ENCODE peak calls at places on chromosome 20, in four cellular contexts. B, U, A and N are unnamed samples.

GRCh38 chr20:62710886-62711702 is 2.5 kb downstream of the NTSR1 start:
- DNase-seq in B (peak; percentile 82), U (no peak), A (no peak), N (no peak)

GRCh38 chr20:47274449-47275108 is 81.9 kb downstream of the ZMYND8 start:
- DNase-seq in B (peak; percentile 94), U (no peak), A (no peak), N (peak; percentile 97)

GRCh38 chr20:878511-879307 is 37.4 kb downstream of the ANGPT4 start:
- DNase-seq in B (peak; percentile 40), U (no peak), A (no peak), N (peak; percentile 11)

GRCh38 chr20:43243672-43244269 is 54.1 kb upstream of the PTPRT start:
- DNase-seq in B (peak; percentile 16), U (no peak), A (no peak), N (no peak)

GRCh38 chr20:5822569-5822968 is 72.4 kb downstream of the SHLD1 start:
- DNase-seq in B (no peak), U (no peak), A (no peak), N (no peak)

GRCh38 chr20:23156170-23156841 is 70.2 kb upstream of the CD93 start:
- DNase-seq in B (peak; percentile 78), U (no peak), A (no peak), N (peak; percentile 84)

GRCh38 chr20:7744411-7744810 is 195.8 kb downstream of the HAO1 start:
- DNase-seq in B (no peak), U (no peak), A (no peak), N (peak; percentile 90)

GRCh38 chr20:53409177-53409576 is 184.5 kb downstream of the ZNF217 start:
- DNase-seq in B (no peak), U (no peak), A (no peak), N (peak; percentile 4)

GRCh38 chr20:50783903-50784302 is 11.0 kb upstream of the BCAS4 start:
- DNase-seq in B (no peak), U (no peak), A (no peak), N (no peak)

GRCh38 chr20:49100934-49101333 is 54.8 kb downstream of the CSE1L start:
- DNase-seq in B (no peak), U (no peak), A (no peak), N (no peak)

GRCh38 chr20:24989162-24989561 is 3.4 kb downstream of the APMAP start:
- DNase-seq in B (no peak), U (peak; percentile 54), A (no peak), N (no peak)

GRCh38 chr20:57263767-57264150 is 2.7 kb downstream of the BMP7 start:
- DNase-seq in B (no peak), U (no peak), A (no peak), N (no peak)

GRCh38 chr20:57451759-57452661 is 60.8 kb downstream of the RBM38 start:
- DNase-seq in B (no peak), U (no peak), A (no peak), N (no peak)

GRCh38 chr20:22449115-22449973 is 135.0 kb downstream of the FOXA2 start:
- DNase-seq in B (no peak), U (peak; percentile 28), A (no peak), N (no peak)

GRCh38 chr20:36214684-36215256 is 21.5 kb upstream of the AAR2 start:
- DNase-seq in B (peak; percentile 56), U (peak; percentile 29), A (no peak), N (peak; percentile 16)

GRCh38 chr20:35280523-35280922 is 2.6 kb upstream of the MMP24OS start:
- DNase-seq in B (no peak), U (no peak), A (no peak), N (no peak)

GRCh38 chr20:44370639-44371218 is 15.2 kb downstream of the HNF4A start:
- DNase-seq in B (no peak), U (no peak), A (no peak), N (no peak)

GRCh38 chr20:60559462-60559861 is 601.2 kb downstream of the CDH26 start:
- DNase-seq in B (no peak), U (no peak), A (no peak), N (no peak)

GRCh38 chr20:37534401-37535157 is 6.9 kb upstream of the BLCAP start:
- DNase-seq in B (peak; percentile 87), U (peak; percentile 87), A (no peak), N (peak; percentile 62)

GRCh38 chr20:62901891-62902290 is 24.4 kb downstream of the DIDO1 start:
- DNase-seq in B (no peak), U (no peak), A (no peak), N (no peak)

GRCh38 chr20:63706852-63707557 is 771 bp downstream of the ARFRP1 start:
- DNase-seq in B (peak; percentile 75), U (peak; percentile 27), A (peak; percentile 48), N (peak; percentile 31)

GRCh38 chr20:49482621-49483017 is at the start of gene KCNB1:
- DNase-seq in B (peak; percentile 27), U (no peak), A (peak; percentile 73), N (peak; percentile 49)

GRCh38 chr20:49484180-49485140 is 2.0 kb upstream of the KCNB1 start:
- DNase-seq in B (peak; percentile 72), U (peak; percentile 83), A (peak; percentile 86), N (peak; percentile 70)

GRCh38 chr20:63216849-63217471 is 1.0 kb upstream of the YTHDF1 start:
- DNase-seq in B (no peak), U (no peak), A (no peak), N (no peak)

GRCh38 chr20:62581806-62582205 is 60.5 kb upstream of the SLCO4A1 start:
- DNase-seq in B (no peak), U (no peak), A (no peak), N (no peak)

GRCh38 chr20:43744966-43745733 is 18.3 kb upstream of the GTSF1L start:
- DNase-seq in B (no peak), U (no peak), A (no peak), N (no peak)

GRCh38 chr20:51752343-51752951 is 15.7 kb downstream of the ATP9A start:
- DNase-seq in B (peak; percentile 94), U (no peak), A (no peak), N (peak; percentile 91)

GRCh38 chr20:62627901-62628612 is 14.2 kb upstream of the SLCO4A1 start:
- DNase-seq in B (peak; percentile 32), U (no peak), A (no peak), N (peak; percentile 55)

GRCh38 chr20:31721408-31722332 is 998 bp downstream of the BCL2L1 start:
- DNase-seq in B (peak; percentile 60), U (peak; percentile 59), A (peak; percentile 34), N (no peak)

GRCh38 chr20:14986656-14987055 is 649.2 kb upstream of the FLRT3 start:
- DNase-seq in B (no peak), U (no peak), A (no peak), N (no peak)

GRCh38 chr20:20713244-20713765 is 861 bp upstream of the RALGAPA2 start:
- DNase-seq in B (no peak), U (no peak), A (peak; percentile 50), N (no peak)

GRCh38 chr20:37389844-37390275 is 43.9 kb downstream of the SRC start:
- DNase-seq in B (no peak), U (no peak), A (no peak), N (no peak)

GRCh38 chr20:44911264-44911921 is 1.5 kb downstream of the PABPC1L start:
- DNase-seq in B (peak; percentile 60), U (peak; percentile 34), A (no peak), N (peak; percentile 51)